ENCODE peak calls at places on chromosomes 11 and 22, in eight cellular contexts. K, A, R, E, S, C, F and Q are unnamed samples.

GRCh38 chr22:24141586-24141985 is 39.7 kb upstream of the SUSD2 start:
- DNase-seq in K (no peak), A (no peak), R (no peak), E (no peak), S (no peak), C (no peak), F (no peak), Q (no peak)

GRCh38 chr11:69089258-69089657 is 40.5 kb downstream of the TPCN2 start:
- DNase-seq in K (no peak), A (no peak), R (no peak), E (peak; percentile 54), S (no peak), C (peak; percentile 67), F (peak; percentile 74), Q (no peak)

GRCh38 chr11:26011474-26011873 is 320.5 kb upstream of the ANO3 start:
- DNase-seq in K (no peak), A (no peak), R (no peak), E (no peak), S (no peak), C (no peak), F (no peak), Q (no peak)

GRCh38 chr22:45201678-45202332 is 38.1 kb downstream of the NUP50 start:
- DNase-seq in K (no peak), A (no peak), R (no peak), E (no peak), S (no peak), C (peak; percentile 47), F (no peak), Q (no peak)

GRCh38 chr11:122862091-122862490 is 20.5 kb upstream of the JHY start:
- DNase-seq in K (no peak), A (no peak), R (no peak), E (no peak), S (no peak), C (no peak), F (no peak), Q (no peak)

GRCh38 chr11:14290422-14290821 is 68.6 kb downstream of the RRAS2 start:
- DNase-seq in K (no peak), A (no peak), R (no peak), E (no peak), S (no peak), C (no peak), F (no peak), Q (no peak)

GRCh38 chr11:65456418-65456817 is 33.8 kb downstream of the NEAT1 start:
- DNase-seq in K (no peak), A (no peak), R (no peak), E (no peak), S (no peak), C (no peak), F (no peak), Q (no peak)

GRCh38 chr11:132445966-132446365 is 1075.6 kb downstream of the NTM start:
- DNase-seq in K (no peak), A (no peak), R (no peak), E (no peak), S (no peak), C (no peak), F (no peak), Q (no peak)

GRCh38 chr11:68430801-68431200 is 29.8 kb upstream of the PPP6R3 start:
- DNase-seq in K (no peak), A (no peak), R (no peak), E (no peak), S (no peak), C (peak; percentile 65), F (no peak), Q (no peak)

GRCh38 chr11:35035894-35036408 is 103.0 kb upstream of the CD44 start:
- DNase-seq in K (no peak), A (no peak), R (no peak), E (no peak), S (no peak), C (peak; percentile 22), F (peak; percentile 88), Q (no peak)

GRCh38 chr11:69752890-69753289 is 22.3 kb downstream of the FGF4 start:
- DNase-seq in K (no peak), A (no peak), R (no peak), E (no peak), S (no peak), C (no peak), F (no peak), Q (no peak)

GRCh38 chr11:9664276-9665171 is 647 bp downstream of the SWAP70 start:
- DNase-seq in K (no peak), A (peak; percentile 47), R (no peak), E (peak; percentile 52), S (no peak), C (peak; percentile 38), F (no peak), Q (no peak)

GRCh38 chr11:67504023-67504949 is 877 bp downstream of the PITPNM1 start:
- DNase-seq in K (no peak), A (peak; percentile 58), R (peak; percentile 44), E (peak; percentile 44), S (no peak), C (peak; percentile 53), F (peak; percentile 25), Q (peak; percentile 49)

GRCh38 chr22:38981005-38981658 is 1.0 kb upstream of the APOBEC3B start:
- DNase-seq in K (no peak), A (peak; percentile 59), R (no peak), E (no peak), S (no peak), C (peak; percentile 65), F (no peak), Q (no peak)

GRCh38 chr11:72823105-72823804 is 9.0 kb downstream of the ATG16L2 start:
- DNase-seq in K (no peak), A (no peak), R (no peak), E (no peak), S (peak; percentile 59), C (no peak), F (no peak), Q (no peak)

GRCh38 chr11:37532271-37532670 is 934.2 kb upstream of the RAG2 start:
- DNase-seq in K (no peak), A (no peak), R (no peak), E (no peak), S (no peak), C (no peak), F (no peak), Q (no peak)

GRCh38 chr11:129709801-129710398 is 105.7 kb upstream of the TMEM45B start:
- DNase-seq in K (no peak), A (no peak), R (no peak), E (no peak), S (peak; percentile 38), C (no peak), F (no peak), Q (peak; percentile 24)

GRCh38 chr11:116862951-116863350 is 25.5 kb upstream of the APOA1 start:
- DNase-seq in K (no peak), A (no peak), R (no peak), E (no peak), S (no peak), C (no peak), F (no peak), Q (no peak)

GRCh38 chr11:106794058-106794457 is 224.2 kb downstream of the GUCY1A2 start:
- DNase-seq in K (no peak), A (no peak), R (no peak), E (no peak), S (no peak), C (no peak), F (no peak), Q (no peak)